ENCODE peak calls at places on chromosomes 3 and 15, in seven cellular contexts. S is mesendoderm, P is H1, J is H9, M is neuronal stem cell, G is IMR-90, I is trophoblast cell. B is an unnamed sample.

GRCh38 chr3:52057806-52058099 is 1.4 kb upstream of the DUSP7 start:
- DNase-seq in J (no peak), P (no peak), G (no peak), I (no peak), M (no peak), S (no peak), B (no peak)

GRCh38 chr3:53787016-53787415 is 59.2 kb downstream of the CHDH start:
- DNase-seq in P (no peak), M (no peak), I (no peak), J (no peak), G (no peak), S (no peak), B (no peak)

GRCh38 chr3:18853269-18853668 is 295.0 kb upstream of the KCNH8 start:
- DNase-seq in G (no peak), J (no peak), M (no peak), I (no peak), S (no peak), P (no peak), B (no peak)

GRCh38 chr3:191695815-191696153 is 234.8 kb downstream of the PYDC2 start:
- DNase-seq in I (no peak), S (no peak), M (no peak), P (no peak), G (no peak), J (no peak), B (no peak)

GRCh38 chr3:142888484-142889262 is at the start of gene PCOLCE2:
- DNase-seq in P (no peak), M (peak; percentile 49), G (no peak), I (peak; percentile 53), S (peak; percentile 75), J (peak; percentile 75), B (peak; percentile 9)

GRCh38 chr15:92069308-92070244 is 216.1 kb downstream of the SLCO3A1 start:
- DNase-seq in I (peak; percentile 55), S (peak; percentile 58), G (peak; percentile 80), J (no peak), P (no peak), M (no peak), B (peak; percentile 34)

GRCh38 chr3:72210248-72210647 is 425.3 kb upstream of the PROK2 start:
- DNase-seq in P (no peak), M (no peak), J (no peak), S (no peak), I (no peak), G (no peak), B (no peak)

GRCh38 chr3:99825239-99825638 is 7.6 kb downstream of the CMSS1 start:
- DNase-seq in J (no peak), I (peak; percentile 29), G (peak; percentile 31), M (no peak), S (no peak), P (no peak), B (peak; percentile 44)

GRCh38 chr15:70713547-70714414 is 49.6 kb downstream of the UACA start:
- DNase-seq in S (no peak), M (no peak), I (peak; percentile 60), G (peak; percentile 34), P (no peak), J (no peak), B (peak; percentile 63)

GRCh38 chr15:70376031-70376928 is 278.6 kb upstream of the TLE3 start:
- DNase-seq in S (peak; percentile 62), G (no peak), P (no peak), J (peak; percentile 52), M (no peak), I (no peak), B (no peak)

GRCh38 chr15:66730168-66731014 is 28.4 kb downstream of the SMAD6 start:
- DNase-seq in P (no peak), J (no peak), S (no peak), G (peak; percentile 76), I (peak; percentile 13), M (no peak), B (peak; percentile 67)

GRCh38 chr3:152610621-152611020 is 224.3 kb upstream of the P2RY1 start:
- DNase-seq in G (no peak), M (no peak), S (no peak), J (peak; percentile 58), P (no peak), I (no peak), B (no peak)

GRCh38 chr3:114293846-114294245 is at the start of gene TIGIT:
- DNase-seq in P (no peak), J (no peak), S (no peak), G (no peak), I (no peak), M (no peak), B (no peak)

GRCh38 chr15:64844576-64845140 is 2.9 kb downstream of the PLEKHO2 start:
- DNase-seq in J (peak; percentile 24), G (no peak), S (no peak), I (no peak), M (no peak), P (no peak), B (no peak)

GRCh38 chr15:82036461-82036860 is 9.4 kb downstream of the MEX3B start:
- DNase-seq in S (no peak), M (no peak), I (no peak), P (no peak), G (no peak), J (no peak), B (no peak)

GRCh38 chr3:118472586-118472985 is 562.1 kb downstream of the IGSF11 start:
- DNase-seq in S (no peak), I (peak; percentile 15), J (no peak), G (no peak), P (no peak), M (no peak), B (peak; percentile 79)

DNA sequence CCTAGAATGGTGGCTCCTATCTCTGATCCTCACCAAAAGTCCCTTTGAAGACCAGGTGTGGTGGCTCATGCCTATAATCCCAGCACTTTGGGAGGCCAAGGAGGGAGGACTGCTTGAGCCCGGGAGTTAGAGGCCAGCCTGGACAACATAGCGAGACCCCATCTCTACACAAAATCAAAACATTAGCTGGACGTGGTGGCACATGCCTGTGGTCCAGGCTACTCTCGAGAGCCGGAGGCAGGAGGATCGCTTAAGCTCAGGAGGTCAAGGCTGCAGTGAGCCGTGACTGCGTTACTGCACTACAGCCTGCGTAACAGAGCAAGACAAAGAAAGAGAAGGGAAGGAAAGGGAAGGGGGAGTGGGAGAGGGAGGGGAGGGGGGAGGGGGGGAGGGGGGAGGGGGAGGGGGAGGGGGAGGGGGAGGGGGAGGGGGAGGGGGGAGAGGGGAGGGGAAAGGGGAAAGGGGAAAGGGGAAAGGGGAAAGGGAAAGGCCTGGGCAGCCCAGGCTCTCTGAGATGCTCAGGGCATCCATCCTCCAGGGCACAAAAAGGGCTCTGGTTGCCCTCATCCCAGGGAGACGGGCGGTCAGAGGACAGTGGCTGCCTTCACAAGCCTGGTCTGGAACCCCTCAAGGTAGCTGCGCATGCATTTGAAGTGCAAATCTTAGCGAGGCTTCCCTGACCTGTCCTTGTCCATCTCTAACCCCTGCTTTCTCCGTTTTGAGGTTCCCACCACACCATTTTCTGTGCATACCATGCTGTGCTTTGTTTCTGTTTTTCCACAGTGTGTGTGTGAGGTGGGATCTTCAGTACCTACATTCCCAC is 76.1 kb downstream of the LDHAL6B start:
- DNase-seq in G (no peak), P (no peak), M (no peak), I (no peak), J (no peak), S (no peak), B (no peak)
- H3K27ac ChIP-seq in G (no peak overlapping the region), P (no peak overlapping the region), M (no peak overlapping the region), I (no peak overlapping the region), J (no peak overlapping the region), S (no peak overlapping the region), B (peak overlapping the region; percentile 44)

GRCh38 chr3:116018651-116019050 is 395.3 kb downstream of the GAP43 start:
- DNase-seq in P (no peak), J (no peak), S (no peak), M (no peak), G (peak; percentile 45), I (no peak), B (no peak)
- H4K8ac ChIP-seq in P (no peak overlapping the region), J (no peak overlapping the region), S (no peak overlapping the region), M (no peak overlapping the region), G (no peak overlapping the region), I (no peak overlapping the region), B (no peak overlapping the region)

GRCh38 chr3:188061133-188061532 is 92.8 kb upstream of the LPP start:
- DNase-seq in P (no peak), M (no peak), I (peak; percentile 99), S (peak; percentile 93), J (no peak), G (peak; percentile 64), B (peak; percentile 75)
- H3K27ac ChIP-seq in P (no peak overlapping the region), M (no peak overlapping the region), I (no peak overlapping the region), S (no peak overlapping the region), J (no peak overlapping the region), G (no peak overlapping the region), B (no peak overlapping the region)

GRCh38 chr3:30752961-30753360 is 141.5 kb downstream of the GADL1 start:
- DNase-seq in P (no peak), S (no peak), M (no peak), G (peak; percentile 83), J (no peak), I (peak; percentile 83), B (peak; percentile 89)
- H4K8ac ChIP-seq in P (no peak overlapping the region), S (no peak overlapping the region), M (no peak overlapping the region), G (no peak overlapping the region), J (no peak overlapping the region), I (no peak overlapping the region), B (no peak overlapping the region)

GRCh38 chr3:48439820-48440589 is at the start of the genes CCDC51 and TMA7:
- DNase-seq in P (peak; percentile 94), J (peak; percentile 99), S (peak; percentile 99), G (peak; percentile 93), I (peak; percentile 99), M (peak; percentile 92), B (peak; percentile 97)
- H3K27ac ChIP-seq in P (peak within 1 kb of the TSS; percentile 80), J (peak within 1 kb of the TSS; percentile 58), S (peak within 1 kb of the TSS; percentile 69), G (peak within 1 kb of the TSS; percentile 89), I (peak within 1 kb of the TSS; percentile 59), M (peak within 1 kb of the TSS; percentile 75), B (peak within 1 kb of the TSS; percentile 65)

B was measured in mesenchymal stem cell.